ENCODE peak calls at places on chromosomes 11 and 22, in seven cellular contexts. B is fibroblast of lung, A is astrocyte, Z is mammary epithelial cell, K is IMR-90, M is DND-41, X is GM23248. C is an unnamed sample.

GRCh38 chr11:65036931-65037330 is 4.1 kb upstream of the SAC3D1 start:
- DNase-seq in B (no peak), A (no peak), Z (no peak), K (no peak), M (no peak), X (no peak), C (no peak)

GRCh38 chr22:29251981-29252978 is 15.5 kb downstream of the RHBDD3 start:
- DNase-seq in B (no peak), A (no peak), Z (no peak), K (no peak), M (no peak), X (no peak), C (no peak)

GRCh38 chr11:46367244-46367915 is 14.1 kb upstream of the MDK start:
- DNase-seq in B (peak; percentile 26), A (no peak), Z (no peak), K (peak; percentile 59), M (peak; percentile 75), X (peak; percentile 73), C (peak; percentile 43)

GRCh38 chr11:119723952-119724325 is 5.1 kb downstream of the NECTIN1 start:
- DNase-seq in B (no peak), A (no peak), Z (no peak), K (no peak), M (no peak), X (no peak), C (no peak)

GRCh38 chr11:82683029-82683428 is 50.6 kb downstream of the FAM181B start:
- DNase-seq in B (no peak), A (no peak), Z (no peak), K (no peak), M (no peak), X (no peak), C (no peak)

GRCh38 chr22:49103314-49104052 is 724.2 kb downstream of the BRD1 start:
- DNase-seq in B (no peak), A (no peak), Z (no peak), K (no peak), M (no peak), X (no peak), C (no peak)

GRCh38 chr11:120519474-120519873 is 7.9 kb downstream of the GRIK4 start:
- DNase-seq in B (no peak), A (no peak), Z (no peak), K (no peak), M (no peak), X (no peak), C (no peak)

GRCh38 chr11:125165664-125166346 is 1.3 kb downstream of the PKNOX2 start:
- DNase-seq in B (peak; percentile 46), A (no peak), Z (no peak), K (peak; percentile 33), M (no peak), X (peak; percentile 66), C (no peak)

GRCh38 chr11:80846979-80847378 is 1406.1 kb upstream of the TENM4 start:
- DNase-seq in B (no peak), A (no peak), Z (no peak), K (no peak), M (no peak), X (no peak), C (peak; percentile 73)

GRCh38 chr11:35235944-35236666 is 97.1 kb downstream of the CD44 start:
- DNase-seq in B (peak; percentile 90), A (peak; percentile 87), Z (peak; percentile 89), K (no peak), M (peak; percentile 81), X (peak; percentile 49), C (no peak)

GRCh38 chr11:20118209-20118608 is 42.1 kb downstream of the DBX1 start:
- DNase-seq in B (no peak), A (no peak), Z (no peak), K (no peak), M (no peak), X (no peak), C (no peak)

GRCh38 chr22:31122532-31123291 is at the start of gene INPP5J:
- DNase-seq in B (peak; percentile 57), A (peak; percentile 39), Z (peak; percentile 35), K (peak; percentile 50), M (no peak), X (peak; percentile 68), C (no peak)

GRCh38 chr11:65116370-65117205 is 913 bp downstream of the ZNHIT2 start:
- DNase-seq in B (peak; percentile 82), A (peak; percentile 73), Z (peak; percentile 65), K (peak; percentile 72), M (peak; percentile 62), X (peak; percentile 96), C (peak; percentile 38)

GRCh38 chr22:17971711-17972110 is 52.6 kb downstream of the MICAL3 start:
- DNase-seq in B (no peak), A (no peak), Z (no peak), K (no peak), M (no peak), X (no peak), C (no peak)
- H4K20me1 ChIP-seq in B (peaks cover 3% of the 10 kb centered on the region), A (peaks cover 57% of the 10 kb centered on the region), Z (peaks cover 2% of the 10 kb centered on the region), K (peaks cover 11% of the 10 kb centered on the region), M (peaks cover 59% of the 10 kb centered on the region), X (no peaks in the 10 kb centered on the region), C (no peaks in the 10 kb centered on the region)

DNA sequence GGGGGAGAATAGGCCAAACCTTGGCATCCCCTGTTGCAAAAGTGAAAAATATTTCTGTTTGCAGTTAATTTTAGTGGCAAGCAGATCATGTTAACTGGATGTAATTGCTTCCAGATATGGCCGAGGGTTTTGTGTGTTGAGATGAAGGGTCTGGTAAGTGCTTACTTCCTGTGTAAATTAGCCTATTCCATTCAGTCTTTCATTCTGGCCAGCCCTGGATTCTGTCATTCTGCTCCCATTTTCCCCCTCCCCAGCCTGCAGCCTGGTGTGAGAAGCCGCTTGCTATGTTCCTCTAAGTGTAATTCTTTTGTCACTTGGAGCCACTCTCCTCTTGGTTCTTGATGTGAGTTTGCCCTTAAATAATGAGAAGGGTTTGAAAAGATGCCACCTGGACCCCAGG is 17.5 kb downstream of the ZBTB16 start:
- DNase-seq in B (no peak), A (no peak), Z (no peak), K (no peak), M (no peak), X (no peak), C (no peak)
- H4K20me1 ChIP-seq in B (no peaks in the 10 kb centered on the region), A (no peaks in the 10 kb centered on the region), Z (no peaks in the 10 kb centered on the region), K (no peaks in the 10 kb centered on the region), M (peaks cover 5% of the 10 kb centered on the region), X (no peaks in the 10 kb centered on the region), C (peaks cover 2% of the 10 kb centered on the region)

GRCh38 chr11:34160791-34161190 is 55.4 kb downstream of the NAT10 start:
- DNase-seq in B (no peak), A (no peak), Z (no peak), K (no peak), M (no peak), X (no peak), C (no peak)
- H4K20me1 ChIP-seq in B (no peaks in the 10 kb centered on the region), A (peaks cover 45% of the 10 kb centered on the region), Z (no peaks in the 10 kb centered on the region), K (no peaks in the 10 kb centered on the region), M (peaks cover 5% of the 10 kb centered on the region), X (no peaks in the 10 kb centered on the region), C (no peaks in the 10 kb centered on the region)

GRCh38 chr11:68826726-68827125 is 15.0 kb downstream of the CPT1A start:
- DNase-seq in B (no peak), A (no peak), Z (no peak), K (no peak), M (no peak), X (no peak), C (no peak)
- H4K20me1 ChIP-seq in B (peaks cover 1% of the 10 kb centered on the region), A (no peaks in the 10 kb centered on the region), Z (no peaks in the 10 kb centered on the region), K (peaks cover 55% of the 10 kb centered on the region), M (peaks cover 58% of the 10 kb centered on the region), X (no peaks in the 10 kb centered on the region), C (no peaks in the 10 kb centered on the region)

GRCh38 chr11:7577883-7578242 is 64.1 kb downstream of the PPFIBP2 start:
- DNase-seq in B (peak; percentile 18), A (no peak), Z (no peak), K (peak; percentile 49), M (peak; percentile 42), X (peak; percentile 66), C (peak; percentile 57)

GRCh38 chr11:7579226-7579825 is 65.5 kb downstream of the PPFIBP2 start:
- DNase-seq in B (peak; percentile 3), A (no peak), Z (no peak), K (peak; percentile 57), M (no peak), X (peak; percentile 75), C (no peak)

GRCh38 chr11:7577226-7577882 is 63.6 kb downstream of the PPFIBP2 start:
- DNase-seq in B (peak; percentile 10), A (no peak), Z (no peak), K (no peak), M (no peak), X (peak; percentile 55), C (no peak)

GRCh38 chr11:7576671-7577225 is 62.9 kb downstream of the PPFIBP2 start:
- DNase-seq in B (peak; percentile 27), A (peak; percentile 10), Z (no peak), K (peak; percentile 47), M (no peak), X (peak; percentile 71), C (peak; percentile 41)

DNA sequence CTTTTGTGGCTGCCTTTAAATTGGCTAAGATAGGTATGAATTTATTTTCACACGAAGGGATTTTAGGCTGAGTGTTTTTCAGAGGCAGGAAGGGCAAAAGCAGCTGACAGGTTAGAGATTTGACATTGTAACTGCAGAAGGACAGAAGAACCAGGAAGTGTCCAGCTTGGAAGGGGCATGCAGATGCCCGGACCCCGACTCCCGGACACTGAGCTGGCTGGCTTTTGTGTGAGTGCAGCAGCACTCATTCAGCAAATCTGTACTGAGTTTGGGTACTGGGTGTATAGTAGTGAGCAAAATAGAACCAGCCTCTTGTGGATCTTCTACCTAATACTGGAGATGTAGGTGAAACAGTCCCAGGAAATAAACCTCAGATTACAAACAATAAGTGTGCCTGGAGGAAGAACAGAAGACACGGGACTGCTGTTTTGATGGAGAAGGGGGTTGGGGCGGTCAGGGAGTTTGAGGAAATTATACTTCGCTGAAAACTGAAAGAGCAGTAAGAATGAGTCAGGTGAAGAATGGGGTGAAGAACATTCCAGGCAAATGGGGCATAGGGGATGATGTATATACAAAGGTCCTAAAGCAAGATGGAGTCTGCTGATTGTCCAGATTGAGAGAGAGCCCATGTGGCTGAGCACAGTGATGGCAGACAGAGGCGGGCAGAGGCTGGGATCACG is 64.6 kb downstream of the PPFIBP2 start:
- DNase-seq in B (no peak), A (no peak), Z (no peak), K (no peak), M (no peak), X (peak; percentile 30), C (no peak)
- H4K20me1 ChIP-seq in B (no peaks in the 10 kb centered on the region), A (no peaks in the 10 kb centered on the region), Z (no peaks in the 10 kb centered on the region), K (no peaks in the 10 kb centered on the region), M (no peaks in the 10 kb centered on the region), X (no peaks in the 10 kb centered on the region), C (no peaks in the 10 kb centered on the region)

GRCh38 chr11:94786264-94787126 is 18.3 kb downstream of the AMOTL1 start:
- DNase-seq in B (no peak), A (no peak), Z (no peak), K (peak; percentile 59), M (no peak), X (peak; percentile 52), C (peak; percentile 63)
- H4K20me1 ChIP-seq in B (no peaks in the 10 kb centered on the region), A (peaks cover 51% of the 10 kb centered on the region), Z (peaks cover 17% of the 10 kb centered on the region), K (peaks cover 52% of the 10 kb centered on the region), M (no peaks in the 10 kb centered on the region), X (peaks cover 6% of the 10 kb centered on the region), C (no peaks in the 10 kb centered on the region)